ENCODE peak calls at places on chromosome 20, in nine cellular contexts. N is T-helper 9 cell; D is CMK; V is GM12864; X is GM04503; U is stimulated activated CD8-positive, alpha-beta memory T cell treated with anti-CD3 and anti-CD28 coated beads, Interleukin-7, amount 100 ng/mL, for 4 hours; W is naive thymus-derived CD8-positive, alpha-beta T cell; B is amniotic stem cell; Y is psoas muscle. E is an unnamed sample.
A peak's percentile ranks its signal among the peaks of the same experiment; 100 is the strongest.

GRCh38 chr20:47271216-47271615 is 85.3 kb downstream of the ZMYND8 start:
- DNase-seq in B (no peak), D (no peak), Y (no peak), N (no peak), W (no peak), U (no peak), X (no peak), V (no peak), E (no peak)

GRCh38 chr20:54170963-54171362 is 2.8 kb downstream of the CYP24A1 start:
- DNase-seq in N (no peak), V (no peak), D (no peak), U (no peak), Y (no peak), X (no peak), B (no peak), W (no peak), E (no peak)

GRCh38 chr20:45355209-45355608 is 7.0 kb upstream of the SDC4 start:
- DNase-seq in N (no peak), B (no peak), V (no peak), W (no peak), U (no peak), D (no peak), X (no peak), Y (no peak), E (no peak)

GRCh38 chr20:36847009-36847709 is 28.8 kb upstream of the TLDC2 start:
- DNase-seq in Y (peak; percentile 87), W (no peak), D (no peak), X (no peak), U (no peak), B (no peak), V (no peak), N (no peak), E (no peak)

GRCh38 chr20:53825282-53825681 is 231.6 kb upstream of the ZNF217 start:
- DNase-seq in W (no peak), Y (no peak), N (no peak), U (no peak), D (no peak), X (no peak), B (no peak), V (no peak), E (no peak)

GRCh38 chr20:39974966-39975501 is 714.0 kb downstream of the MAFB start:
- DNase-seq in B (no peak), U (no peak), X (no peak), V (no peak), W (no peak), D (no peak), Y (no peak), N (no peak), E (no peak)

GRCh38 chr20:24341781-24342180 is 127.6 kb upstream of the SYNDIG1 start:
- DNase-seq in X (no peak), U (no peak), N (no peak), D (no peak), B (no peak), W (no peak), Y (no peak), V (no peak), E (no peak)

GRCh38 chr20:53079483-53079810 is 107.3 kb downstream of the TSHZ2 start:
- DNase-seq in W (no peak), X (no peak), V (no peak), B (no peak), N (no peak), D (no peak), Y (no peak), U (no peak), E (no peak)

GRCh38 chr20:17832236-17832635 is 132.5 kb downstream of the BANF2 start:
- DNase-seq in D (no peak), X (no peak), U (no peak), B (no peak), W (no peak), Y (no peak), N (no peak), V (no peak), E (no peak)

GRCh38 chr20:3420211-3420707 is 12.8 kb upstream of the DNAAF9 start:
- DNase-seq in N (no peak), U (peak; percentile 5), X (peak; percentile 67), B (no peak), Y (peak; percentile 63), W (no peak), D (no peak), V (peak; percentile 73), E (no peak)

E was measured in Caki2.